ENCODE peak calls at places on chromosome 7, in six cellular contexts. U is suprapubic skin, V is tibial nerve, Z is esophagus muscularis mucosa, J is endothelial cell of umbilical vein, N is A549. P is an unnamed sample. For H3K4me1, the result is how much of the 10 kb centered on the place peaks cover.

GRCh38 chr7:1386623-1387220 is 72.5 kb downstream of the MICALL2 start:
- DNase-seq in U (no peak), V (no peak), Z (no peak), J (no peak), N (no peak), P (peak)

GRCh38 chr7:138359891-138360582 is 100.0 kb upstream of the TRIM24 start:
- DNase-seq in U (no peak), V (no peak), Z (no peak), J (no peak), N (no peak), P (no peak)

GRCh38 chr7:2805213-2806003 is 38.7 kb downstream of the GNA12 start:
- DNase-seq in U (no peak), V (no peak), Z (no peak), J (no peak), N (no peak), P (no peak)

GRCh38 chr7:102072636-102073209 is 213.9 kb upstream of the SH2B2 start:
- DNase-seq in U (no peak), V (no peak), Z (no peak), J (no peak), N (no peak), P (no peak)

GRCh38 chr7:127417346-127417745 is 24.8 kb upstream of the ZNF800 start:
- DNase-seq in U (no peak), V (no peak), Z (no peak), J (no peak), N (no peak), P (no peak)

GRCh38 chr7:116578526-116578925 is 53.7 kb downstream of the CAV1 start:
- DNase-seq in U (no peak), V (no peak), Z (no peak), J (no peak), N (no peak), P (no peak)

GRCh38 chr7:30655096-30655970 is 26.9 kb downstream of the CRHR2 start:
- DNase-seq in U (no peak), V (no peak), Z (no peak), J (no peak), N (no peak), P (peak)

GRCh38 chr7:46853451-46853850 is 728.5 kb downstream of the TNS3 start:
- DNase-seq in U (no peak), V (no peak), Z (no peak), J (no peak), N (no peak), P (no peak)

GRCh38 chr7:600149-600814 is 80.6 kb upstream of the PDGFA start:
- DNase-seq in U (no peak), V (no peak), Z (no peak), J (no peak), N (no peak), P (no peak)

GRCh38 chr7:16688249-16688648 is 42.3 kb downstream of the BZW2 start:
- DNase-seq in U (no peak), V (no peak), Z (no peak), J (no peak), N (peak), P (no peak)

GRCh38 chr7:121480058-121480457 is 84.0 kb upstream of the FAM3C start:
- DNase-seq in U (no peak), V (no peak), Z (no peak), J (no peak), N (no peak), P (no peak)

GRCh38 chr7:45089314-45089891 is 634 bp upstream of the NACAD start:
- DNase-seq in U (peak), V (peak), Z (no peak), J (peak), N (peak), P (peak)

GRCh38 chr7:30778246-30779025 is 7.2 kb downstream of the MINDY4 start:
- DNase-seq in U (no peak), V (no peak), Z (no peak), J (no peak), N (no peak), P (no peak)

GRCh38 chr7:56110611-56111010 is 4.3 kb upstream of the CHCHD2 start:
- DNase-seq in U (no peak), V (no peak), Z (no peak), J (no peak), N (no peak), P (no peak)

GRCh38 chr7:32588657-32589056 is 93.4 kb downstream of the AVL9 start:
- DNase-seq in U (no peak), V (no peak), Z (no peak), J (peak), N (peak), P (no peak)

GRCh38 chr7:68805159-68805558 is 793.1 kb upstream of the AUTS2 start:
- DNase-seq in U (no peak), V (no peak), Z (no peak), J (no peak), N (no peak), P (no peak)

GRCh38 chr7:120989571-120990220 is 1.2 kb downstream of the CPED1 start:
- DNase-seq in U (peak), V (no peak), Z (no peak), J (no peak), N (no peak), P (no peak)

GRCh38 chr7:152537639-152538038 is 101.8 kb upstream of the KMT2C start:
- DNase-seq in U (no peak), V (no peak), Z (no peak), J (no peak), N (no peak), P (no peak)

GRCh38 chr7:75906991-75907667 is 7.8 kb upstream of the POR start:
- DNase-seq in U (no peak), V (no peak), Z (no peak), J (no peak), N (peak), P (no peak)
- H3K27ac ChIP-seq in U (no peak), V (peak), Z (no peak), J (no peak), N (peak), P (no peak)

DNA sequence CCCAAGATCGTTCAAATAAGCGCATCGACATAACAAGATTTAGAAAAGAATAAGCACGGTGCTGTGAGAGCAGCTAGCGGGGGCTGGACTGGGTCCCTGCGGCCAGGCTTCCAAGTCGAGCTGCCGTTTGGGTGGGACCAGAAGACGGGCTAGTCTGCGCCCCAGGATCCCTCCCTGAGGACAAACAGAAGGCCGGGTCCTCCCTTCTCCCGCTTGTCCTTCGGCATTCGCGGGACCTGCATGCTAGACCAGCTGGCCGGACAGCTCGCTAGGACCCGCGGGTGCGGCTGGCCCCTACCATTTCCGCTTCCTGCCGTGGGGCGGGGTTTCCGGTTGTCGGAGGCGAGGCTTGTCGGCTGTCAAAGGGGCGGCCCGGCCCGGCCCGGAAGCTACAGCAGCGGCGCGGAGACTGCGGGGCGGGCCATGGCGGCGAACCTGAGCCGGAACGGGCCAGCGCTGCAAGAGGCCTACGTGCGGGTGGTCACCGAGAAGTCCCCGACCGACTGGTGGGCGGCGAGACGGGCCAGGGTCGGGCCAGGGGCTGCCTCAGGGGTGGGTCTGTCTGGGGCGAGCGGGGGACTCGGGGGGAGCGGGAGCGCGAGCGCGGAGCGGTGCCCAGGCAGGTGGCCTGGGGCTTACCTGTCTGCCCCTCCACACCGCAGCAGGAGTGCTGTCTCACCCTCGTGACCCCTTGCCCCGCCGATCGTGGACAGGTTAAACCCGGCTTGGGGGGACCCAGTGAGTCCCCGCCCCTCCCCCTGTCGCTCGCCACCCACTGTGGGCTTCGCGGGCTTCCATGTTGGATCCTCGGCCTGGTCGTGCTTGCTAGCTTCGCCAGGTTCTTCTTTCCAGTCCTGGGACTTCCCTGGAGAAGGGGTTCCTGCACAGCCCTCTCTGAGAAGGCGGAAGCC is at the start of gene DBNL:
- DNase-seq in U (peak), V (peak), Z (peak), J (peak), N (peak), P (peak)
- H3K4me1 ChIP-seq in U (under half), V (under half), Z (half or more), J (under half), N (under half), P (under half)

DNA sequence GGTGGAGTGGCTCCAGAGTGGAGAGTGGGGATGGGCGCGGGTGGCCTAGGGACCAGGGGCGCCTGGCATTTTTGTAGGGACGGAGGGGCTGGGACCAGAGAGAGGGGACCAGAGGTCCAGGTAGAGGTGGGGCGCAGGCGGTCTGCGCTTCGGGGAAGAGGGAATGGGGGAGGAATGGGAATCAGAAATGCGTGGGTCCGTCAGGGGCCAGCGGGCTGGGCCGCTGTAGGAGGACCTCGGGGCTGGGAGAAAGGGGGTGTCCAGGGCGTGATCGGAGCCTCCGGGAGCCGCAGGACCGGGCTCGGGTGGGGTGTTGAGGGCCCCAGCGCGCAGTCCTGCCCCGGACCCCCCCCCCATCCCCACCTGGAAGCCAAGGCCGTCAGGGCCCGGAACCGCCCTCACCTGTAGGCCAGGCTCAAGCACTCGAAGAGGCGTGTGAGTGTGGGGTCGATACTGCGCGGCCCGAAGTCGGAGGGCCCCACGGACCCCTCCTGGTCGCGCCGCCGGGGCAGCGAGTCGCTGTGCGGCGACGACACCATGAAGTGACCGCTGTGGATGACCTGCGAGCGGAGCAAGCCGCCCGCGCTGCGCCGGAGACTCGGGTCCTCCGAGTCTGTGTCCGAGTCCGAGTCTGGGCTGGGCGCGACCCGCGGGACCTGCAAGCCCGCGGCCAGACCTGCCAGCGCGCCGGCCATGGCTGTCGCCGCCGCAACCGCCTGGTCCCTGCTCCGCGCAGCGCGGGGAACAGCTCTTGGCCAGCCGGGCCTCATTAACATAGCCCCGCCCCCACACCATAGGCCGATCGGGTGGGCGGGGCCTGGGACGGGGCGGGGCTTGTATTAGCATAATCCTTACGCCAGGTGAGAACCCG is at the start of gene MLXIPL:
- DNase-seq in U (peak), V (peak), Z (no peak), J (peak), N (peak), P (peak)
- TF ChIP-seq POLR2A in U (no peak), V (no peak), Z (peak), J (no peak), N (peak), P (peak)

GRCh38 chr7:14834888-14835287 is 67.7 kb downstream of the DGKB start:
- DNase-seq in U (no peak), V (no peak), Z (no peak), J (no peak), N (no peak), P (no peak)

GRCh38 chr7:14833707-14834106 is 68.8 kb downstream of the DGKB start:
- DNase-seq in U (no peak), V (no peak), Z (no peak), J (no peak), N (no peak), P (no peak)

GRCh38 chr7:14836006-14836405 is 66.5 kb downstream of the DGKB start:
- DNase-seq in U (no peak), V (no peak), Z (no peak), J (no peak), N (no peak), P (no peak)

GRCh38 chr7:14835399-14835798 is 67.2 kb downstream of the DGKB start:
- DNase-seq in U (no peak), V (no peak), Z (no peak), J (no peak), N (no peak), P (no peak)

GRCh38 chr7:14834456-14834855 is 68.1 kb downstream of the DGKB start:
- DNase-seq in U (no peak), V (no peak), Z (no peak), J (no peak), N (no peak), P (no peak)
- H3K27ac ChIP-seq in U (no peak), V (no peak), Z (no peak), J (no peak), N (no peak), P (no peak)

DNA sequence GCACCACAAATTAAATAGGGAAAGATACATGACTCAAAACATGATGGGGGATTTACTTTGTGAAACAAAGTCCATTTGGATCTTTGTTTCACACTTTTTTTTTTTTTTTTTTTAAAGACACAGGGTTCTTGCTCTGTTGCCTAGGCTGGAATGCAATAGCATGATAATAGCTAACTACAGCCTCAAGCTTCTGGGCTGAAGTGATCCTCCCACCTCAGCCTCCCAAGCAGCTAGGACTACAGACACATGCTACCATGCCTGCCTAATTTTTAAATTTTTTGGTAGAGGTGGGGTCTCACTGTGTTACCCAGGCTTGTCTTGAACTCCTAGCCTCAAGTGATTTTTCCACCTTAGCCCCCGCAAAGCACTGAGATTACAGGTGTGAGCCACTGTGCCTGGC is 172.6 kb upstream of the KLF14 start:
- DNase-seq in U (no peak), V (no peak), Z (no peak), J (no peak), N (no peak), P (no peak)
- H3K4me1 ChIP-seq in U (half or more), V (under half), Z (half or more), J (half or more), N (half or more), P (under half)

GRCh38 chr7:139714163-139714901 is 63.5 kb downstream of the HIPK2 start:
- DNase-seq in U (no peak), V (no peak), Z (no peak), J (no peak), N (no peak), P (no peak)
- TF ChIP-seq POLR2A in U (no peak), V (no peak), Z (no peak), J (no peak), N (no peak), P (no peak)